ENCODE peak calls at places on chromosome 17, in five cellular contexts. One of them, this sample, is unnamed.

GRCh38 chr17:40084477-40084876 is 15.9 kb downstream of the NR1D1 start:
- DNase-seq in H9: no peak
- DNase-seq in H1: no peak
- DNase-seq in trophoblast cell: no peak
- DNase-seq in mesenchymal stem cell: no peak
- DNase-seq in this sample: no peak

GRCh38 chr17:71180801-71181385 is 939.9 kb upstream of the SOX9 start:
- DNase-seq in mesenchymal stem cell: peak
- DNase-seq in trophoblast cell: no peak
- DNase-seq in H1: no peak
- DNase-seq in H9: no peak
- DNase-seq in this sample: no peak

GRCh38 chr17:1180958-1181768 is 1.4 kb upstream of the ABR start:
- DNase-seq in trophoblast cell: no peak
- DNase-seq in mesenchymal stem cell: no peak
- DNase-seq in H1: peak
- DNase-seq in H9: peak
- DNase-seq in this sample: no peak

GRCh38 chr17:46720408-46720807 is 98.1 kb downstream of the WNT3 start:
- DNase-seq in H1: no peak
- DNase-seq in mesenchymal stem cell: no peak
- DNase-seq in H9: no peak
- DNase-seq in trophoblast cell: no peak
- DNase-seq in this sample: no peak

GRCh38 chr17:40345161-40346034 is 19.1 kb downstream of the GJD3 start:
- DNase-seq in mesenchymal stem cell: peak
- DNase-seq in trophoblast cell: peak
- DNase-seq in H9: peak
- DNase-seq in H1: peak
- DNase-seq in this sample: peak

GRCh38 chr17:78803161-78803845 is 21.2 kb upstream of the CYTH1 start:
- DNase-seq in H1: no peak
- DNase-seq in trophoblast cell: no peak
- DNase-seq in H9: no peak
- DNase-seq in mesenchymal stem cell: no peak
- DNase-seq in this sample: no peak

GRCh38 chr17:15278381-15278780 is 13.3 kb upstream of the PMP22 start:
- DNase-seq in H9: no peak
- DNase-seq in trophoblast cell: no peak
- DNase-seq in mesenchymal stem cell: peak
- DNase-seq in H1: no peak
- DNase-seq in this sample: no peak

GRCh38 chr17:18319604-18320256 is 4.6 kb downstream of the SMCR8 start:
- DNase-seq in mesenchymal stem cell: peak
- DNase-seq in trophoblast cell: peak
- DNase-seq in H1: no peak
- DNase-seq in H9: peak
- DNase-seq in this sample: no peak

GRCh38 chr17:16215965-16216316 is 607 bp upstream of the NCOR1 start:
- DNase-seq in H1: no peak
- DNase-seq in mesenchymal stem cell: no peak
- DNase-seq in trophoblast cell: peak
- DNase-seq in H9: peak
- DNase-seq in this sample: no peak

GRCh38 chr17:74744714-74745547 is 3.5 kb upstream of the NHERF1 start:
- DNase-seq in H1: peak
- DNase-seq in trophoblast cell: peak
- DNase-seq in mesenchymal stem cell: peak
- DNase-seq in H9: peak
- DNase-seq in this sample: peak

GRCh38 chr17:3594056-3594810 is 15.0 kb downstream of the TRPV1 start:
- DNase-seq in H9: no peak
- DNase-seq in mesenchymal stem cell: peak
- DNase-seq in H1: no peak
- DNase-seq in trophoblast cell: no peak
- DNase-seq in this sample: no peak

GRCh38 chr17:44967026-44967906 is 837 bp downstream of the C1QL1 start:
- DNase-seq in mesenchymal stem cell: no peak
- DNase-seq in trophoblast cell: no peak
- DNase-seq in H9: peak
- DNase-seq in H1: peak
- DNase-seq in this sample: no peak

GRCh38 chr17:68824707-68825106 is 130.5 kb downstream of the ABCA8 start:
- DNase-seq in mesenchymal stem cell: no peak
- DNase-seq in H9: no peak
- DNase-seq in H1: no peak
- DNase-seq in trophoblast cell: no peak
- DNase-seq in this sample: no peak

GRCh38 chr17:45150911-45151809 is 2.9 kb downstream of the HEXIM1 start:
- DNase-seq in mesenchymal stem cell: peak
- DNase-seq in H9: no peak
- DNase-seq in trophoblast cell: no peak
- DNase-seq in H1: no peak
- DNase-seq in this sample: no peak

GRCh38 chr17:44375196-44376017 is 11.8 kb upstream of the FAM171A2 start:
- DNase-seq in H9: peak
- DNase-seq in H1: peak
- DNase-seq in mesenchymal stem cell: no peak
- DNase-seq in trophoblast cell: no peak
- DNase-seq in this sample: no peak

DNA sequence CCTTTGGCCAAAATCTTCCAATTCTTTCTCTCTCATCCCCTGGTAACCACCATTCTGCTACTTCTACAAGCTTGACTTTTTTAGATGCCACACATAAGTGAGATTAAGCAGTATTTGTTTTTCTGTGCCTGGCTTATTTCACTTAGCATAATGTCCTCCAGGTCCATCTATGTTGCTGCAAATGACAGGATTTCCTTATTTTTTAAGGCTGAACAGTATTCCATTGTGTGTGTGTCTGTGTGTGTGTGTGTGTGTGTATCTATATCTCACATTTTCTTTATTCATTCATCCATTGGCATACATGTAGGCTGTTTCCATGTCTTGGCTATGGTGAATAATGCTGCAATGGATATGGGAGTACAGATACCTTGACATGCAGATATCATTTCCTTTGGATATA is 6.1 kb downstream of the ACACA start:
- DNase-seq in H9: no peak
- DNase-seq in H1: no peak
- DNase-seq in mesenchymal stem cell: no peak
- DNase-seq in trophoblast cell: no peak
- DNase-seq in this sample: no peak
- H3K18ac ChIP-seq in H9: no peak
- H3K18ac ChIP-seq in H1: no peak
- H3K18ac ChIP-seq in mesenchymal stem cell: no peak
- H3K18ac ChIP-seq in trophoblast cell: no peak
- H3K18ac ChIP-seq in this sample: no peak

GRCh38 chr17:77285594-77286390 is 145.0 kb downstream of the SEC14L1 start:
- DNase-seq in H9: no peak
- DNase-seq in mesenchymal stem cell: peak
- DNase-seq in H1: no peak
- DNase-seq in trophoblast cell: peak
- DNase-seq in this sample: no peak
- H2BK12ac ChIP-seq in H9: no peak
- H2BK12ac ChIP-seq in mesenchymal stem cell: peak
- H2BK12ac ChIP-seq in H1: peak
- H2BK12ac ChIP-seq in trophoblast cell: peak
- H2BK12ac ChIP-seq in this sample: no peak

GRCh38 chr17:19389386-19389785 is 2.4 kb upstream of the MFAP4 start:
- DNase-seq in trophoblast cell: no peak
- DNase-seq in H1: no peak
- DNase-seq in mesenchymal stem cell: no peak
- DNase-seq in H9: no peak
- DNase-seq in this sample: no peak

GRCh38 chr17:19388791-19389190 is 1.8 kb upstream of the MFAP4 start:
- DNase-seq in H1: no peak
- DNase-seq in trophoblast cell: no peak
- DNase-seq in mesenchymal stem cell: no peak
- DNase-seq in H9: no peak
- DNase-seq in this sample: no peak

GRCh38 chr17:19386974-19387920 is at the start of gene MFAP4:
- DNase-seq in H1: peak
- DNase-seq in trophoblast cell: no peak
- DNase-seq in H9: peak
- DNase-seq in mesenchymal stem cell: peak
- DNase-seq in this sample: no peak

GRCh38 chr17:19386276-19386863 is 620 bp downstream of the MFAP4 start:
- DNase-seq in trophoblast cell: peak
- DNase-seq in H1: no peak
- DNase-seq in H9: no peak
- DNase-seq in mesenchymal stem cell: peak
- DNase-seq in this sample: no peak

DNA sequence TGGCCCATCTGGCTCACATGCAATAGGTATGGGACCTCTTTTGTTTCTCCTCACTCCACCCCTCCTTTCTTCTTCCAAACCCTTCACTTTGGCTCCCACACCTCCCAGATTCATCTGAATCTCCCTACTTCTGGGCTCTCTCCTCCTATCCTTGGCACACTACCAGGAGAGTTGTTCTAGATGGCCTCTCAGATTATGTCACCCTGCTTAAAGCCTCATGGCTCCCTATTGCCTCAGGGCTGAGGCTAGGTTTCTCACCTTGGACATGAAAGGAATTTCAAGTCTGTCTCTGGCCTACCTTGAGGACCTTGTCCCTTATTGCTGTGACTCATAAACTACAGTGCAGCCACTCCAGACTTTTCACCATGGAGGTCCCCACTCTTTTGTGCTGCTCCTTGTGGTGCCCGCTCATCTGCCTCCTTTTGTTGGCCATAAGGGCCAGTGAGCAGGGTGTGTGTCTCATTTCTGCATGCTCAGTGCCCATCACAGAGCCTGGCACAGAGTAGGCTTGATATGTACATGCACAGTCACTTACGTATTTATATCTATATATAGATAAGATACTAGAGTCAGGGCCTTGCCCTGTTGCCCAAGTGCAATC is 1.0 kb upstream of the MFAP4 start:
- DNase-seq in H9: no peak
- DNase-seq in trophoblast cell: peak
- DNase-seq in H1: no peak
- DNase-seq in mesenchymal stem cell: peak
- DNase-seq in this sample: no peak
- H3K18ac ChIP-seq in H9: peak
- H3K18ac ChIP-seq in trophoblast cell: no peak
- H3K18ac ChIP-seq in H1: peak
- H3K18ac ChIP-seq in mesenchymal stem cell: peak
- H3K18ac ChIP-seq in this sample: no peak

DNA sequence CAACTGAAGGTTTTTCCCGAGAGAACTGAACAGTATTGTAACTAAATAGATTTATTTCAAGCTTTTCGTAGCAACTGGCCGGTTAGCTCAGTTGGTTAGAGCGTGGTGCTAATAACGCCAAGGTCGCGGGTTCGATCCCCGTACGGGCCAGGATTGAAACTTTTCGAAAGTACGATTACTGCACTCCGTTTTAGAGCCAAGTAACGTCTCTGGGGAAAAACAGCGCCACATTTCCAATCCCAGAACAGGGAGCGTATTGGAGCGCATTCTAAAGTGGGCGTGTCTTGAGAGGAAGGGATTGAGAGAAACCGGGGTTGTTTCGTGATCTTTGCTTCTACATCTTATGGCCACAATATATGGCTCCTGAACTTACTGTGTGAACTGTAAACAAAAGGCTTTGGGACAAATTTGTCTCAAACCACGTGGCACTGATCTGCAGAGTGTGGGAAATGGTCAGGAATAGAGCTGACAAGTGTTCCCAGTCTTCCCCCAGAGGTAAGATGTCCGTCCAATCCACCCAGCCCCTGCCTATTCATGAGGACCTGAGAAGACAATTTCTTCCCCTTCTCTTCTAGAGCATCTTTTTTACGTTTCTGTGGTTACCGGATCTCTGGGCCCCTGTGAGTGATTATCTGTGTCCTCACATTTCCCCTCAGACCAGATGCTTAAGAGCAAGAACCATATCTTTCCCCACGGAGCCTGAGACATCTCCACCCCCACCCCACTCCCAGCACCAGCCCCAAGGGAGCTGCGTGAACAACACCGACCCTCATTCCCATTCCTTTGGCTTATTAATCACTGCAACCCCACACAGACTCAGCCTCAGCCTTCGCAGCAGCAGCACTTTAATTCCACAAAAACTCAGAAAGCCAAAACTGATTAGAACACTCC is 2.2 kb downstream of the BORCS6 start:
- DNase-seq in H9: peak
- DNase-seq in trophoblast cell: peak
- DNase-seq in mesenchymal stem cell: peak
- DNase-seq in H1: peak
- DNase-seq in this sample: peak
- H2BK12ac ChIP-seq in H9: no peak
- H2BK12ac ChIP-seq in trophoblast cell: no peak
- H2BK12ac ChIP-seq in mesenchymal stem cell: peak
- H2BK12ac ChIP-seq in H1: no peak
- H2BK12ac ChIP-seq in this sample: peak

GRCh38 chr17:49510720-49511110 is 15.6 kb downstream of the NGFR start:
- DNase-seq in H1: no peak
- DNase-seq in mesenchymal stem cell: no peak
- DNase-seq in trophoblast cell: no peak
- DNase-seq in H9: no peak
- DNase-seq in this sample: no peak

GRCh38 chr17:49508061-49508865 is 13.2 kb downstream of the NGFR start:
- DNase-seq in trophoblast cell: peak
- DNase-seq in H1: peak
- DNase-seq in H9: peak
- DNase-seq in mesenchymal stem cell: no peak
- DNase-seq in this sample: peak

GRCh38 chr17:49510059-49510719 is 15.1 kb downstream of the NGFR start:
- DNase-seq in H1: no peak
- DNase-seq in trophoblast cell: no peak
- DNase-seq in mesenchymal stem cell: no peak
- DNase-seq in H9: no peak
- DNase-seq in this sample: no peak

GRCh38 chr17:49509588-49509917 is 14.5 kb downstream of the NGFR start:
- DNase-seq in trophoblast cell: no peak
- DNase-seq in H1: no peak
- DNase-seq in H9: no peak
- DNase-seq in mesenchymal stem cell: no peak
- DNase-seq in this sample: no peak

GRCh38 chr17:49508891-49509587 is 13.9 kb downstream of the NGFR start:
- DNase-seq in H1: no peak
- DNase-seq in H9: no peak
- DNase-seq in trophoblast cell: no peak
- DNase-seq in mesenchymal stem cell: no peak
- DNase-seq in this sample: no peak
- H3K18ac ChIP-seq in H1: peak
- H3K18ac ChIP-seq in H9: no peak
- H3K18ac ChIP-seq in trophoblast cell: peak
- H3K18ac ChIP-seq in mesenchymal stem cell: peak
- H3K18ac ChIP-seq in this sample: peak